ENCODE peak calls at places on chromosomes 1 and 21, in seven cellular contexts. I is Panc1, R is astrocyte of the spinal cord, Q is fibroblast of lung, Z is heart left ventricle, M is upper lobe of right lung, L is esophagus muscularis mucosa. H is an unnamed sample.

GRCh38 chr1:97145321-97145956 is 423.9 kb downstream of the PTBP2 start:
- DNase-seq in I (no peak), R (peak), Q (peak), Z (no peak), M (no peak), L (no peak), H (no peak)

GRCh38 chr1:24191860-24192259 is 4.8 kb upstream of the IFNLR1 start:
- DNase-seq in I (peak), R (peak), Q (peak), Z (no peak), M (no peak), L (no peak), H (no peak)

GRCh38 chr1:20078711-20079110 is 8.7 kb downstream of the PLA2G5 start:
- DNase-seq in I (no peak), R (no peak), Q (no peak), Z (no peak), M (no peak), L (no peak), H (no peak)

GRCh38 chr1:212293579-212293978 is 8.4 kb downstream of the PPP2R5A start:
- DNase-seq in I (no peak), R (no peak), Q (no peak), Z (no peak), M (no peak), L (no peak), H (no peak)

GRCh38 chr1:115680730-115681111 is 39.0 kb downstream of the VANGL1 start:
- DNase-seq in I (no peak), R (no peak), Q (no peak), Z (no peak), M (no peak), L (no peak), H (no peak)

GRCh38 chr1:178172939-178173338 is 79.0 kb downstream of the RASAL2 start:
- DNase-seq in I (no peak), R (peak), Q (peak), Z (no peak), M (no peak), L (no peak), H (no peak)

GRCh38 chr1:20730690-20731056 is 1.8 kb downstream of the SH2D5 start:
- DNase-seq in I (no peak), R (no peak), Q (no peak), Z (no peak), M (peak), L (no peak), H (no peak)

GRCh38 chr1:52186449-52186848 is 44.6 kb downstream of the ZFYVE9 start:
- DNase-seq in I (no peak), R (no peak), Q (peak), Z (no peak), M (no peak), L (no peak), H (no peak)

GRCh38 chr1:71706030-71706671 is 576.2 kb downstream of the NEGR1 start:
- DNase-seq in I (no peak), R (no peak), Q (no peak), Z (no peak), M (no peak), L (no peak), H (no peak)

GRCh38 chr1:26602378-26602959 is 72.9 kb downstream of the RPS6KA1 start:
- DNase-seq in I (peak), R (peak), Q (peak), Z (no peak), M (no peak), L (no peak), H (peak)

GRCh38 chr1:182720465-182720864 is 36.1 kb upstream of the RGS8 start:
- DNase-seq in I (no peak), R (no peak), Q (peak), Z (no peak), M (no peak), L (no peak), H (no peak)

GRCh38 chr1:98322966-98323365 is 338.6 kb upstream of the SNX7 start:
- DNase-seq in I (no peak), R (peak), Q (peak), Z (no peak), M (no peak), L (no peak), H (no peak)

GRCh38 chr1:13949571-13949970 is 249.6 kb downstream of the PRDM2 start:
- DNase-seq in I (no peak), R (no peak), Q (no peak), Z (no peak), M (no peak), L (peak), H (no peak)

GRCh38 chr1:204190212-204191211 is 5.8 kb downstream of the KISS1 start:
- DNase-seq in I (no peak), R (no peak), Q (peak), Z (peak), M (no peak), L (no peak), H (no peak)

GRCh38 chr1:68104155-68104554 is 53.7 kb upstream of the DIRAS3 start:
- DNase-seq in I (no peak), R (peak), Q (peak), Z (no peak), M (no peak), L (no peak), H (no peak)

GRCh38 chr1:247373721-247374141 is 42.1 kb upstream of the ZNF496 start:
- DNase-seq in I (no peak), R (peak), Q (peak), Z (peak), M (peak), L (no peak), H (peak)
- TF ChIP-seq CTCF in I (peak), R (peak), Q (peak), Z (peak), M (peak), L (peak), H (peak)

GRCh38 chr1:213568929-213569815 is 418.6 kb upstream of the PROX1 start:
- DNase-seq in I (no peak), R (no peak), Q (no peak), Z (no peak), M (no peak), L (peak), H (no peak)

GRCh38 chr1:213560226-213560625 is 427.5 kb upstream of the PROX1 start:
- DNase-seq in I (no peak), R (no peak), Q (no peak), Z (no peak), M (no peak), L (no peak), H (no peak)

GRCh38 chr1:213569816-213570150 is 418.0 kb upstream of the PROX1 start:
- DNase-seq in I (no peak), R (no peak), Q (no peak), Z (no peak), M (no peak), L (peak), H (no peak)

GRCh38 chr1:213561870-213562269 is 425.9 kb upstream of the PROX1 start:
- DNase-seq in I (no peak), R (no peak), Q (no peak), Z (no peak), M (no peak), L (no peak), H (no peak)

GRCh38 chr1:213564215-213564659 is 423.5 kb upstream of the PROX1 start:
- DNase-seq in I (no peak), R (no peak), Q (no peak), Z (no peak), M (no peak), L (no peak), H (no peak)
- TF ChIP-seq CTCF in I (peak), R (no peak), Q (peak), Z (peak), M (peak), L (no peak), H (no peak)

GRCh38 chr1:56333461-56333860 is 245.9 kb downstream of the PLPP3 start:
- DNase-seq in I (no peak), R (no peak), Q (no peak), Z (no peak), M (no peak), L (no peak), H (no peak)

GRCh38 chr1:56334027-56334426 is 245.3 kb downstream of the PLPP3 start:
- DNase-seq in I (no peak), R (no peak), Q (no peak), Z (no peak), M (no peak), L (no peak), H (no peak)

GRCh38 chr1:56331892-56332567 is 247.3 kb downstream of the PLPP3 start:
- DNase-seq in I (no peak), R (peak), Q (peak), Z (no peak), M (no peak), L (no peak), H (no peak)

GRCh38 chr1:56336972-56337371 is 242.4 kb downstream of the PLPP3 start:
- DNase-seq in I (no peak), R (no peak), Q (peak), Z (no peak), M (no peak), L (no peak), H (no peak)

GRCh38 chr1:56335394-56335793 is 244.0 kb downstream of the PLPP3 start:
- DNase-seq in I (no peak), R (no peak), Q (peak), Z (no peak), M (no peak), L (no peak), H (no peak)
- TF ChIP-seq CTCF in I (no peak), R (no peak), Q (no peak), Z (no peak), M (no peak), L (no peak), H (no peak)

GRCh38 chr1:101379939-101380338 is 143.1 kb downstream of the S1PR1 start:
- DNase-seq in I (no peak), R (no peak), Q (no peak), Z (no peak), M (no peak), L (peak), H (no peak)
- TF ChIP-seq CTCF in I (no peak), R (no peak), Q (no peak), Z (no peak), M (no peak), L (no peak), H (no peak)

GRCh38 chr21:45515241-45516061 is 26.8 kb downstream of the SLC19A1 start:
- DNase-seq in I (no peak), R (no peak), Q (no peak), Z (peak), M (peak), L (no peak), H (no peak)
- TF ChIP-seq CTCF in I (no peak), R (no peak), Q (no peak), Z (no peak), M (no peak), L (no peak), H (no peak)

DNA sequence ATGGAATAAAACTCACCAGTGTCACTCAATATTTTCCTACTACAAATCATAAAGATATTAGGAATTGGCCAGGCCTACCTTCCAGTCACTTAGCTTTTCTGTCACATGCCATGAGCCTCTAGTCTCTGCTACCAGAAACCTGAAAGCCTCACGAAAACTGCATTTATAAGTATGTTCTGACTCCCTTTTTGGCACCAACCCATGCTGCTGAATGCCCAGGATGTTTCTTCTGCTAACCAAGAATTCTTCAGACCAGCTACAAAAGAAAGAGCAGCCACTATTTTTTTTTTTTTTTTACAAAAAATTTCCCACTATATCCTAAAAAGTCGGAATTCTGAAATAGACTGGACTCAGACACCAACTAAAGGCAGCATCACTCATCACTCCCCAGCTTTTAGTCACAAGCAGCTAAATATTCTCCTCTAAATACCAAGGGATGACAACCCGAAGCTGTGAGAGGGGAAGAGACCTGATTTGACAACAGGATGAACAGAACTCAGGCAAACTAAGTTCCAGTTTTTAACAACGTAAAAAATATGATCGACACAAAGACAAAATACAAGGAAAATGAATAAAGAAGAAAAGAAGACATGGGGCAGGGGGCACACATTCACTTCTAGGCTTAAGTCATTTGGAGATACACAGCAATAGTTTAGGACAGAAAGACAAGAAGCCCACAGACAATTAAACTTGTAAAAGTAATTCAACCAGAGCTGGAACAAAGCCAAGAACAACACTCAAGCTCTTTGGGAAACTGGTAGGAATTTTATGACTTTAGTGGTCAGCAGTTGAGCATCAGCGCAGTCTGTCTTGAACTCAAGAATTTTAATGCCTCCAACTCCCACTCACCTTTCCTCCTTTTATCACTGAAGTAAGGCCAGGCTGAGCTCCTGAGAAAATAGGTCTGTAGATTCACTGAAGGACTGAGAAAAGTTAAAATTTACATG is 1.6 kb downstream of the DCAF8 start:
- DNase-seq in I (no peak), R (peak), Q (peak), Z (no peak), M (no peak), L (no peak), H (no peak)
- TF ChIP-seq CTCF in I (no peak), R (no peak), Q (no peak), Z (no peak), M (no peak), L (no peak), H (no peak)

DNA sequence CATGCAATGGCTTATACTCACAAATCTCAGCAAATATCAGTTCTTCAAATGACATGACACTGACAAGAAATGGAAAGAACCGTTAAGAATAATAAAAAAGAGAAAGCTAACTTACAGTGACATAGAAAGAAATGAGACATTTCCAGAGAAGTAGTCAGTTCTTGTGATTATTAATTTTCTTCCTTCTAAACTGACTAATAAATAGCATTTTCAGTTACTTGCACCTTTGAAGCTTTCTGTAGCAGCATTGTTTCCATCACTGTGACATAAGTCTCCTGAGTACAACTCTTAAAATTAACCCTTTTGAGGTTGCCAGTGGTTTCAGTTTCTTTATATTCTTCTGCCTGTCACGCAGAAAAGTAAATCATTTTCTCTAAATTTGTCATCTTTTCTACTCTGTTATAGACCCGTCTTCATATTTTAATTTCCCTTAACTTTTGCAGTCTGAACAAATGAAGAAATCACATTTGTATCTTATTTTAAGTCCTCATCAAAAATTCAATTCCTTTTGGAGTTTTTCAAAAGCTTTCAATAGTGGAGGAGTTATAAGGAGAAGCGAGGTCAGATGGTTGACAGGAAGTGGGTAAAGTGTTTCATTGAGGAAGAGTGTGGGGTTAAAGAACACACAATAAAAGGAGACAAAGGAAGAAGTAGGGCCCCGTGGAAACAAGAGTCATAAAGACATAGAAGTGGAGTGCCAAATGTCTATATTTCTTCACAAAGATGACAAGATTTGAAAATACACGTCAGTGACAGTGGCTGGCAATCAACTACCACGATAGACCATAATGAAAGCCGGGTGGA is 57.9 kb upstream of the S1PR1 start:
- DNase-seq in I (no peak), R (no peak), Q (no peak), Z (no peak), M (no peak), L (no peak), H (no peak)
- TF ChIP-seq CTCF in I (no peak), R (no peak), Q (no peak), Z (no peak), M (no peak), L (no peak), H (no peak)

GRCh38 chr1:86687595-86687994 is 16.8 kb upstream of the SH3GLB1 start:
- DNase-seq in I (no peak), R (peak), Q (peak), Z (no peak), M (no peak), L (no peak), H (no peak)
- TF ChIP-seq CTCF in I (no peak), R (no peak), Q (no peak), Z (peak), M (peak), L (no peak), H (peak)

GRCh38 chr1:54125671-54126070 is 27.1 kb downstream of the CDCP2 start:
- DNase-seq in I (no peak), R (peak), Q (no peak), Z (peak), M (no peak), L (no peak), H (no peak)
- TF ChIP-seq CTCF in I (no peak), R (peak), Q (peak), Z (peak), M (peak), L (peak), H (no peak)

DNA sequence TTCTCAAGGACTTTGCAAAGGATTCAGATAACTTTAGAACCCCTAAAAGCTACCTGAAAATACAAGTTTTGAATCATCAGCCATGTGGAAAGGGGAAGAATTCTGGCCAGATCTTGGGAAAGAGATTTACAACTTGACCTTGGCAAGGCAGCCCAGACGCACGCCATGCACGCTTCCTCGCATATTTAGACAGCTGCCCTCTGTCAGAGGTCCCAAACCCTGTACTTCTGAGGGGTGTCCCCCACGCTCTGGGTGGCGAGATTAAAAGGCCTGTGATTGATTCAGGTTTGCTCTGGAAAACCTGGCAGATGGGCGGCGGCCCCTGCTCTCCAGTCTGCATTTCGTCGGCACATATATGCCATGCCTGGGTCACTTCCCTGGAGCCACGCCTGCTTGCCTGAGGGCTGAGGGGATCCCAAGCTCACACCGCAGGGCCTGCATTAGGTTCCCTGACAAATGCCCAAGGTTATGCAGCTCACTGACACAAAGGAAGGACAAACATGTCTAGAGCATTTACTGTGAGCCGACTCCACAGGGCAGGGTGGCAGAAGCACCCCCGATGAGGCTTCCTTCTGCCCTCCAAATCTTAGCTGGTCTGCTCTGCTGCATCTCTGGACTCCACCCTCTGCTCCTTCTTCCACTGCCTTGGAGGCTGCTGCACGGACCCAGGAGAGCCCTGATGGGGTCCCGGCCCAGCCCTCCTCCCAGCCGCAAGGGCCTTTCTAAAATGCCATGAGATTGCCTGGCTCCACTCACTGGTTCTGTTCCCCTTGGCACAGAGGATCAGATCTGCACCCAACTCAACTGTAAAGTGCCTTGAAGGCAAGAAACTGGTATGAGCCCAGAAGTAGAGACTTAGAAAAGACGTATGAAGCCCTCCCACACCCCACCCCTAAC is 103.9 kb downstream of the BCAR3 start:
- DNase-seq in I (no peak), R (no peak), Q (no peak), Z (no peak), M (no peak), L (no peak), H (no peak)
- TF ChIP-seq CTCF in I (no peak), R (no peak), Q (no peak), Z (no peak), M (no peak), L (no peak), H (no peak)

H was measured in CD4-positive, alpha-beta T cell.